ENCODE peak calls at places on chromosomes 7 and 10, in nine cellular contexts. W, V, K, E, O, S, M, X and D are unnamed samples.

GRCh38 chr10:121526801-121527221 is 71.4 kb downstream of the FGFR2 start:
- DNase-seq in E (no peak), X (peak), M (no peak), V (no peak), S (no peak), K (no peak), W (no peak), O (no peak), D (no peak)

GRCh38 chr10:107118866-107119265 is 45.6 kb downstream of the SORCS1 start:
- DNase-seq in O (no peak), E (no peak), M (no peak), X (no peak), K (no peak), S (no peak), W (no peak), V (no peak), D (no peak)

GRCh38 chr7:8274589-8274988 is 12.6 kb upstream of the ICA1 start:
- DNase-seq in S (no peak), M (no peak), X (no peak), K (no peak), O (no peak), W (no peak), V (no peak), E (no peak), D (no peak)

GRCh38 chr10:122301055-122301810 is 30.1 kb downstream of the BTBD16 start:
- DNase-seq in E (no peak), M (no peak), X (peak), V (peak), O (no peak), K (no peak), S (peak), W (no peak), D (no peak)

GRCh38 chr7:65265959-65266519 is 107.6 kb upstream of the ZNF92 start:
- DNase-seq in K (no peak), E (no peak), X (no peak), S (no peak), W (no peak), V (no peak), M (no peak), O (no peak), D (no peak)

GRCh38 chr10:69321037-69321715 is 42.9 kb downstream of the HK1 start:
- DNase-seq in S (no peak), K (no peak), E (no peak), M (no peak), X (no peak), W (no peak), V (no peak), O (no peak), D (no peak)

GRCh38 chr7:27123021-27123476 is 7.5 kb downstream of the HOXA4 start:
- DNase-seq in E (no peak), K (no peak), S (peak), O (no peak), M (no peak), X (peak), V (no peak), W (no peak), D (no peak)

GRCh38 chr10:84296071-84296981 is 32.1 kb upstream of the CCSER2 start:
- DNase-seq in E (peak), W (no peak), K (no peak), V (peak), X (no peak), M (no peak), S (peak), O (peak), D (no peak)

GRCh38 chr7:12735923-12736322 is 48.5 kb downstream of the ARL4A start:
- DNase-seq in S (no peak), V (no peak), K (no peak), O (no peak), M (no peak), X (no peak), E (no peak), W (no peak), D (no peak)

GRCh38 chr10:120931423-120931822 is 80.3 kb downstream of the WDR11 start:
- DNase-seq in X (no peak), O (no peak), V (no peak), E (no peak), K (no peak), W (no peak), M (no peak), S (no peak), D (no peak)

GRCh38 chr7:85887133-85887532 is 700.3 kb upstream of the SEMA3D start:
- DNase-seq in K (no peak), V (no peak), S (no peak), M (no peak), W (no peak), E (no peak), O (no peak), X (no peak), D (no peak)

GRCh38 chr7:85890244-85890811 is 703.5 kb upstream of the SEMA3D start:
- DNase-seq in M (no peak), V (peak), O (no peak), E (no peak), S (peak), W (no peak), K (no peak), X (no peak), D (no peak)
- TF ChIP-seq CTCF in M (no peak), V (peak), O (peak), E (no peak), S (peak), W (no peak), K (peak), X (no peak), D (peak)

GRCh38 chr7:25950488-25951413 is 201.2 kb upstream of the NFE2L3 start:
- DNase-seq in X (peak), S (peak), M (peak), E (peak), W (peak), K (peak), V (no peak), O (peak), D (peak)
- TF ChIP-seq CTCF in X (no peak), S (no peak), M (no peak), E (peak), W (no peak), K (no peak), V (no peak), O (no peak), D (no peak)

GRCh38 chr10:26269754-26270153 is 53.2 kb downstream of the GAD2 start:
- DNase-seq in W (no peak), V (peak), X (no peak), M (no peak), S (no peak), O (peak), E (no peak), K (no peak), D (no peak)
- TF ChIP-seq CTCF in W (no peak), V (peak), X (no peak), M (no peak), S (no peak), O (no peak), E (no peak), K (peak), D (no peak)

DNA sequence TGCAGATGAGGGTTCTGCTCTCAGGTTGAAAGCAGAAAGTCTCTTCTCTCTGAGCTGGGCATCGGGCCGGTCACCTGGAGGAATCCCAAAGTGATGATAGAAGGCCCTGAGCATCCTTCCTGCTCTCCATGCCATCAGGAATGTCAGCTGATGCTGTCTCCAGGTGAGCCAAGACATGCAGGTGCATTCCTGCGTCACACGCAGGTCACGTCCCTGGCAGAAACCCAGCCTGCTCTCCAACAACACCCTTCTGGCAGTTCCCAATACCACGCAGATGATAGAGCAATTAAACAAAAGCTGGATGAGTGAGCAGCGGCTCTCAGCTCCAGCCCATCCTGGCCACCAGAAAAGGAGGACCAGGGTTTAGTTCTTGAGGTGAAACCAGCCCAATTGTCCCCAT is 6.9 kb upstream of the WIPI2 start:
- DNase-seq in S (no peak), M (peak), W (no peak), V (no peak), O (no peak), X (no peak), E (no peak), K (no peak), D (no peak)
- TF ChIP-seq CTCF in S (no peak), M (no peak), W (no peak), V (no peak), O (no peak), X (no peak), E (no peak), K (no peak), D (no peak)

DNA sequence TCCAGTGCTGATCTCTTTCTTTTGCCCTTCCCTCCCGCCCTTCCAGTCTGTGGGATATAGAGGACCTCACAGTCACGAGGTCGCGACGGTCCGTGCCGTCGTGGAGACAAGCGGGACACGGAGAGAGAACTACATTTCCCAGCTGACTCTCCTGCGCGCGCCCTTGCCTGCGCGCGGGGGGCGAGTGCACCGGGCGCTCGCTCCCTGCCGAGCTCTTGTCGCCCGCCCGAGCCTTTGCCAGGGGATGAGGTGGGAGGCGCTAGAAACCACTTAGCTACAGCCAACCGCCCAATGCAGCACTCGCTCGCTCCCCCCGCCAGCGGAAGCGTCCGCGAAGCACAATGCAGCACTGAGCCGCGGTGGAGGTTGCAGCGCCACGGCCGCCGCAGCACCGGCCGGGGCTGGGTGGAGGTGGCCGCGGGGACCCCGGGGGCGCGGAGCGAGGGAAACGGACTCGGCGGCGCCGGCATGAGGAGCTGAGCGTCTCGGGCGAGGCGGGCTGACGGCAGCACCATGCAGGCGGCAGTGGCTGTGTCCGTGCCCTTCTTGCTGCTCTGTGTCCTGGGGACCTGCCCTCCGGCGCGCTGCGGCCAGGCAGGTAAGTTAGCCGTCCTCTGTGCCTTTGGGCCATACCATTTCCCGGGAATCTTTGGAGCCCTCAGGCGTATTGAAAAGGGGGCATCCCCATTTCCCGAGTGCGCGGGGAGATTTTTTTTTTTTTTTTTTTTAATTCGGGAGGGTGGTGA is at the start of gene ADAM22:
- DNase-seq in M (peak), K (peak), E (peak), S (peak), X (peak), O (peak), W (peak), V (peak), D (peak)
- TF ChIP-seq CTCF in M (no peak), K (no peak), E (no peak), S (no peak), X (no peak), O (no peak), W (no peak), V (no peak), D (no peak)

GRCh38 chr10:95289003-95289920 is 1.5 kb downstream of the PDLIM1 start:
- DNase-seq in E (no peak), O (no peak), M (no peak), W (no peak), S (no peak), V (peak), X (peak), K (no peak), D (no peak)
- TF ChIP-seq CTCF in E (peak), O (peak), M (no peak), W (peak), S (peak), V (peak), X (no peak), K (no peak), D (no peak)